ENCODE peak calls at places on chromosomes 12 and 14, in ten cellular contexts. D is natural killer cell treated with Interleukin-12 subunit alpha and Interleukin-12 subunit beta and Interleukin-15 and Interleukin-18, amount 100 ng/mL, for 72 hours; G is activated CD8-positive, alpha-beta T cell treated with anti-CD3 and anti-CD28 coated beads for 36 hours; M is effector memory CD8-positive, alpha-beta T cell; B is naive thymus-derived CD4-positive, alpha-beta T cell; Z is PC-3; F is foreskin keratinocyte; S is left cardiac atrium; R is SK-N-SH treated with all-trans-retinoic acid at 6 μM for 48 hours; I is Right ventricle myocardium inferior. K is an unnamed sample.

GRCh38 chr12:104589215-104589614 is 132.5 kb downstream of the CHST11 start:
- ATAC-seq in D (no peak), G (no peak), M (no peak), B (no peak), Z (no peak), F (peak), S (no peak), R (no peak), I (no peak), K (no peak)

GRCh38 chr14:103546651-103547454 is 15.6 kb downstream of the BAG5 start:
- ATAC-seq in D (peak), G (peak), M (peak), B (peak), Z (peak), F (peak), S (no peak), R (peak), I (no peak), K (peak)

GRCh38 chr12:91651728-91652127 is 469.1 kb upstream of the DCN start:
- ATAC-seq in D (no peak), G (no peak), M (no peak), B (no peak), Z (peak), F (no peak), S (no peak), R (no peak), I (no peak), K (no peak)

GRCh38 chr12:111056618-111057521 is 136.5 kb upstream of the MYL2 start:
- ATAC-seq in D (peak), G (peak), M (peak), B (peak), Z (peak), F (no peak), S (peak), R (no peak), I (peak), K (peak)

GRCh38 chr12:1319215-1319614 is 275.2 kb downstream of the FBXL14 start:
- ATAC-seq in D (no peak), G (no peak), M (no peak), B (no peak), Z (no peak), F (no peak), S (no peak), R (no peak), I (no peak), K (no peak)

GRCh38 chr12:109771746-109772621 is 58.4 kb downstream of the FAM222A start:
- ATAC-seq in D (no peak), G (no peak), M (no peak), B (no peak), Z (no peak), F (no peak), S (no peak), R (no peak), I (no peak), K (no peak)

GRCh38 chr14:37617864-37618365 is 22.5 kb downstream of the TTC6 start:
- ATAC-seq in D (no peak), G (no peak), M (no peak), B (no peak), Z (no peak), F (no peak), S (no peak), R (no peak), I (no peak), K (no peak)

GRCh38 chr12:49491823-49492222 is 47.0 kb upstream of the KCNH3 start:
- ATAC-seq in D (no peak), G (no peak), M (no peak), B (no peak), Z (no peak), F (peak), S (no peak), R (peak), I (no peak), K (no peak)

GRCh38 chr14:102210421-102211042 is 70.8 kb downstream of the WDR20 start:
- ATAC-seq in D (no peak), G (no peak), M (no peak), B (no peak), Z (no peak), F (no peak), S (no peak), R (no peak), I (no peak), K (no peak)